ENCODE peak calls at places on chromosomes 11 and 22, in four cellular contexts. One of them, this sample, is unnamed.

GRCh38 chr11:80593981-80594380 is 1153.2 kb upstream of the TENM4 start:
- DNase-seq in GM12878: no peak
- DNase-seq in H1: no peak
- DNase-seq in K562: no peak
- DNase-seq in this sample: peak; percentile 28

GRCh38 chr22:49021097-49021925 is 806.4 kb downstream of the BRD1 start:
- DNase-seq in GM12878: no peak
- DNase-seq in H1: no peak
- DNase-seq in K562: no peak
- DNase-seq in this sample: no peak

GRCh38 chr22:41092847-41093371 is 517 bp downstream of the EP300 start:
- DNase-seq in GM12878: no peak
- DNase-seq in H1: no peak
- DNase-seq in K562: peak; percentile 44
- DNase-seq in this sample: peak; percentile 15

GRCh38 chr11:75279273-75279672 is 38.7 kb downstream of the TPBGL start:
- DNase-seq in GM12878: no peak
- DNase-seq in H1: no peak
- DNase-seq in K562: no peak
- DNase-seq in this sample: no peak

GRCh38 chr11:86996953-86997570 is 40.7 kb upstream of the TMEM135 start:
- DNase-seq in GM12878: no peak
- DNase-seq in H1: no peak
- DNase-seq in K562: peak; percentile 72
- DNase-seq in this sample: no peak

GRCh38 chr22:32326647-32327046 is 31.0 kb upstream of the RFPL3 start:
- DNase-seq in GM12878: no peak
- DNase-seq in H1: no peak
- DNase-seq in K562: no peak
- DNase-seq in this sample: no peak

GRCh38 chr22:37225481-37225880 is 13.2 kb upstream of the SSTR3 start:
- DNase-seq in GM12878: no peak
- DNase-seq in H1: no peak
- DNase-seq in K562: no peak
- DNase-seq in this sample: no peak

GRCh38 chr11:109785714-109786113 is 307.5 kb upstream of the ZC3H12C start:
- DNase-seq in GM12878: no peak
- DNase-seq in H1: no peak
- DNase-seq in K562: no peak
- DNase-seq in this sample: no peak

GRCh38 chr22:30635273-30636225 is at the start of gene SLC35E4:
- DNase-seq in GM12878: peak; percentile 47
- DNase-seq in H1: peak; percentile 69
- DNase-seq in K562: peak; percentile 86
- DNase-seq in this sample: peak; percentile 13

GRCh38 chr22:29022101-29022817 is 39.4 kb downstream of the C22orf31 start:
- DNase-seq in GM12878: peak; percentile 39
- DNase-seq in H1: no peak
- DNase-seq in K562: no peak
- DNase-seq in this sample: peak; percentile 71

GRCh38 chr11:11607772-11608171 is 14.0 kb downstream of the GALNT18 start:
- DNase-seq in GM12878: no peak
- DNase-seq in H1: no peak
- DNase-seq in K562: no peak
- DNase-seq in this sample: no peak

GRCh38 chr11:44203270-44204043 is 106.5 kb downstream of the ALX4 start:
- DNase-seq in GM12878: no peak
- DNase-seq in H1: no peak
- DNase-seq in K562: no peak
- DNase-seq in this sample: no peak

GRCh38 chr22:44894782-44895181 is 115.0 kb downstream of the PHF21B start:
- DNase-seq in GM12878: no peak
- DNase-seq in H1: no peak
- DNase-seq in K562: no peak
- DNase-seq in this sample: no peak

GRCh38 chr11:31045335-31045734 is 324.2 kb downstream of the DCDC1 start:
- DNase-seq in GM12878: no peak
- DNase-seq in H1: no peak
- DNase-seq in K562: no peak
- DNase-seq in this sample: peak; percentile 27

GRCh38 chr22:42811510-42811909 is 45.6 kb downstream of the ARFGAP3 start:
- DNase-seq in GM12878: no peak
- DNase-seq in H1: no peak
- DNase-seq in K562: no peak
- DNase-seq in this sample: no peak

GRCh38 chr11:68683952-68684384 is 376 bp upstream of the GAL start:
- DNase-seq in GM12878: no peak
- DNase-seq in H1: no peak
- DNase-seq in K562: no peak
- DNase-seq in this sample: no peak

GRCh38 chr22:46436595-46437163 is 100.7 kb downstream of the CELSR1 start:
- DNase-seq in GM12878: no peak
- DNase-seq in H1: no peak
- DNase-seq in K562: no peak
- DNase-seq in this sample: no peak

GRCh38 chr11:46246514-46246913 is 30.9 kb upstream of the CREB3L1 start:
- DNase-seq in GM12878: no peak
- DNase-seq in H1: no peak
- DNase-seq in K562: no peak
- DNase-seq in this sample: no peak

GRCh38 chr11:121105851-121106250 is 4.8 kb downstream of the TECTA start:
- DNase-seq in GM12878: no peak
- DNase-seq in H1: no peak
- DNase-seq in K562: no peak
- DNase-seq in this sample: no peak

GRCh38 chr22:25051983-25052710 is 99.6 kb downstream of the KIAA1671 start:
- DNase-seq in GM12878: no peak
- DNase-seq in H1: no peak
- DNase-seq in K562: no peak
- DNase-seq in this sample: peak; percentile 8

GRCh38 chr11:289145-289705 is 299 bp downstream of the PGGHG start:
- DNase-seq in GM12878: no peak
- DNase-seq in H1: no peak
- DNase-seq in K562: peak; percentile 34
- DNase-seq in this sample: no peak

GRCh38 chr11:130148927-130149326 is 10.7 kb upstream of the ST14 start:
- DNase-seq in GM12878: no peak
- DNase-seq in H1: no peak
- DNase-seq in K562: no peak
- DNase-seq in this sample: no peak

GRCh38 chr11:67564230-67564629 is 19.4 kb upstream of the GSTP1 start:
- DNase-seq in GM12878: no peak
- DNase-seq in H1: no peak
- DNase-seq in K562: no peak
- DNase-seq in this sample: no peak

GRCh38 chr22:46349681-46350080 is 14.2 kb downstream of the TRMU start:
- DNase-seq in GM12878: no peak
- DNase-seq in H1: no peak
- DNase-seq in K562: no peak
- DNase-seq in this sample: no peak

GRCh38 chr11:111977141-111978027 is 40.2 kb downstream of the DIXDC1 start:
- DNase-seq in GM12878: no peak
- DNase-seq in H1: no peak
- DNase-seq in K562: no peak
- DNase-seq in this sample: no peak

GRCh38 chr11:8234910-8235309 is 28.8 kb downstream of the LMO1 start:
- DNase-seq in GM12878: no peak
- DNase-seq in H1: no peak
- DNase-seq in K562: no peak
- DNase-seq in this sample: no peak

GRCh38 chr22:30948930-30949342 is 19.6 kb downstream of the MORC2 start:
- DNase-seq in GM12878: no peak
- DNase-seq in H1: no peak
- DNase-seq in K562: no peak
- DNase-seq in this sample: no peak

GRCh38 chr11:79168530-79169110 is 272.2 kb downstream of the TENM4 start:
- DNase-seq in GM12878: no peak
- DNase-seq in H1: no peak
- DNase-seq in K562: no peak
- DNase-seq in this sample: no peak

GRCh38 chr11:57140568-57140967 is 41.2 kb upstream of the LRRC55 start:
- DNase-seq in GM12878: no peak
- DNase-seq in H1: no peak
- DNase-seq in K562: no peak
- DNase-seq in this sample: no peak

GRCh38 chr11:45921561-45922424 is 663 bp upstream of the LARGE2 start:
- DNase-seq in GM12878: no peak
- DNase-seq in H1: peak; percentile 84
- DNase-seq in K562: peak; percentile 58
- DNase-seq in this sample: peak; percentile 61

GRCh38 chr22:43017525-43018290 is 2.8 kb upstream of the PACSIN2 start:
- DNase-seq in GM12878: no peak
- DNase-seq in H1: no peak
- DNase-seq in K562: no peak
- DNase-seq in this sample: no peak

GRCh38 chr11:10679644-10680043 is 13.9 kb downstream of the IRAG1 start:
- DNase-seq in GM12878: no peak
- DNase-seq in H1: no peak
- DNase-seq in K562: no peak
- DNase-seq in this sample: no peak

GRCh38 chr11:68325183-68325893 is 12.9 kb downstream of the LRP5 start:
- DNase-seq in GM12878: no peak
- DNase-seq in H1: no peak
- DNase-seq in K562: no peak
- DNase-seq in this sample: no peak

GRCh38 chr22:49838771-49839717 is 11.4 kb upstream of the BRD1 start:
- DNase-seq in GM12878: peak; percentile 36
- DNase-seq in H1: peak; percentile 17
- DNase-seq in K562: no peak
- DNase-seq in this sample: no peak

GRCh38 chr22:36323855-36324331 is 63.9 kb downstream of the MYH9 start:
- DNase-seq in GM12878: no peak
- DNase-seq in H1: no peak
- DNase-seq in K562: no peak
- DNase-seq in this sample: no peak

GRCh38 chr11:1568451-1568911 is 3.6 kb downstream of the DUSP8 start:
- DNase-seq in GM12878: no peak
- DNase-seq in H1: no peak
- DNase-seq in K562: no peak
- DNase-seq in this sample: no peak

GRCh38 chr22:45170001-45170466 is 6.3 kb downstream of the NUP50 start:
- DNase-seq in GM12878: no peak
- DNase-seq in H1: no peak
- DNase-seq in K562: peak; percentile 78
- DNase-seq in this sample: no peak

GRCh38 chr11:107849791-107850190 is 8.8 kb downstream of the SLC35F2 start:
- DNase-seq in GM12878: no peak
- DNase-seq in H1: no peak
- DNase-seq in K562: no peak
- DNase-seq in this sample: no peak
- TF ChIP-seq CBX5 in GM12878: no peak
- TF ChIP-seq CBX5 in H1: no peak
- TF ChIP-seq CBX5 in K562: no peak
- TF ChIP-seq CBX5 in this sample: no peak

GRCh38 chr11:12673601-12673923 is 659 bp upstream of the TEAD1 start:
- DNase-seq in GM12878: no peak
- DNase-seq in H1: no peak
- DNase-seq in K562: no peak
- DNase-seq in this sample: no peak

GRCh38 chr11:12674936-12675696 is 895 bp downstream of the TEAD1 start:
- DNase-seq in GM12878: no peak
- DNase-seq in H1: no peak
- DNase-seq in K562: peak; percentile 44
- DNase-seq in this sample: no peak

GRCh38 chr11:12675951-12676711 is 1.9 kb downstream of the TEAD1 start:
- DNase-seq in GM12878: no peak
- DNase-seq in H1: no peak
- DNase-seq in K562: no peak
- DNase-seq in this sample: no peak

GRCh38 chr11:12673924-12674570 is at the start of gene TEAD1:
- DNase-seq in GM12878: no peak
- DNase-seq in H1: peak; percentile 87
- DNase-seq in K562: peak; percentile 94
- DNase-seq in this sample: peak; percentile 84

GRCh38 chr11:12674571-12674935 is 332 bp downstream of the TEAD1 start:
- DNase-seq in GM12878: no peak
- DNase-seq in H1: no peak
- DNase-seq in K562: peak; percentile 31
- DNase-seq in this sample: no peak
- TF ChIP-seq CBX5 in GM12878: no peak
- TF ChIP-seq CBX5 in H1: no peak
- TF ChIP-seq CBX5 in K562: no peak
- TF ChIP-seq CBX5 in this sample: no peak

GRCh38 chr11:119376197-119376847 is 5.2 kb downstream of the USP2 start:
- DNase-seq in GM12878: no peak
- DNase-seq in H1: no peak
- DNase-seq in K562: no peak
- DNase-seq in this sample: peak; percentile 88

GRCh38 chr11:119373917-119374631 is 7.4 kb downstream of the USP2 start:
- DNase-seq in GM12878: no peak
- DNase-seq in H1: no peak
- DNase-seq in K562: peak; percentile 77
- DNase-seq in this sample: peak; percentile 74

GRCh38 chr11:119374632-119375394 is 6.7 kb downstream of the USP2 start:
- DNase-seq in GM12878: no peak
- DNase-seq in H1: no peak
- DNase-seq in K562: peak; percentile 85
- DNase-seq in this sample: no peak

GRCh38 chr11:119377112-119377901 is 4.2 kb downstream of the USP2 start:
- DNase-seq in GM12878: no peak
- DNase-seq in H1: no peak
- DNase-seq in K562: peak; percentile 44
- DNase-seq in this sample: no peak

DNA sequence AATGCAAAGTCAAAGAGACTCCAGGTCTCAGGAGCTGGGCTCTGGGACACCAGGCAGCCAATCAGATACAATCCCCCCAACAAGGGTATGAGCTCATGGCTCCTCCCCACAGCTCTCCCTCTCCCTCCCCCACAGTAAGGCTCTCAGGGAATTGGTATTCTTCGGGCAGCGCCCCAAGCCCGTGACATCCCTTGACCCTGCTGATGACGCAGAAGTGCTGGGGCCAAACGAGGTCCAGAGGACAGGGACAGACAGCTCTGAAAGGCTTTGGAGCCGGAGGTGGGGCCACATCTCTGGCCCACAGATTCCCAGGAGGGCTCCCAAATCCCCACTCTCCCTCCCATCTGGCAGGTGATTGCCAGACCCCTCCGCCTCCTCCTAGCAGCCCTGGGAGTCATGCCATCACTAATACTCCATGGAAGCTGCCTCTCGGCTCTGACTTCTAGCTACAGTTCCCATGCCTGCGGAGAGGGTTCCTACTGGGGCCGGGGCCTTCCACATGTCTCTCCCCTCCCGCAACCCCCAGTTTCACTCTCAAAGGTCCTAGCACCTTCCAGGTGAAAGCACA is 5.8 kb downstream of the USP2 start:
- DNase-seq in GM12878: no peak
- DNase-seq in H1: no peak
- DNase-seq in K562: peak; percentile 59
- DNase-seq in this sample: peak; percentile 58
- TF ChIP-seq CBX5 in GM12878: no peak
- TF ChIP-seq CBX5 in H1: no peak
- TF ChIP-seq CBX5 in K562: no peak
- TF ChIP-seq CBX5 in this sample: no peak

GRCh38 chr11:2789331-2789730 is 89.5 kb upstream of the KCNQ1OT1 start:
- DNase-seq in GM12878: no peak
- DNase-seq in H1: no peak
- DNase-seq in K562: no peak
- DNase-seq in this sample: no peak
- TF ChIP-seq CBX5 in GM12878: no peak
- TF ChIP-seq CBX5 in H1: no peak
- TF ChIP-seq CBX5 in K562: no peak
- TF ChIP-seq CBX5 in this sample: no peak

This sample was measured in HepG2.